ENCODE peak calls at places on chromosomes 3 and 15, in nine cellular contexts. One of them, this sample, is unnamed.

GRCh38 chr15:99703603-99704443 is 29.4 kb downstream of the LYSMD4 start:
- DNase-seq in GM10248: peak
- DNase-seq in dorsolateral prefrontal cortex: no peak
- DNase-seq in NCI-H2029: peak
- DNase-seq in T-helper 17 cell: no peak
- DNase-seq in GDM1: no peak
- DNase-seq in NAMALWA: peak
- DNase-seq in naive thymus-derived CD8-positive, alpha-beta T cell: no peak
- DNase-seq in activated CD4-positive, alpha-beta T cell treated with anti-CD3 and anti-CD28 coated beads, Interleukin-2, amount 10 ng/mL, durations not matched to agents 7 days and 5 days: peak
- DNase-seq in this sample: no peak

GRCh38 chr3:138947303-138948121 is 495 bp downstream of the FOXL2NB start:
- DNase-seq in NCI-H2029: no peak
- DNase-seq in GDM1: no peak
- DNase-seq in NAMALWA: no peak
- DNase-seq in T-helper 17 cell: no peak
- DNase-seq in activated CD4-positive, alpha-beta T cell treated with anti-CD3 and anti-CD28 coated beads, Interleukin-2, amount 10 ng/mL, durations not matched to agents 7 days and 5 days: no peak
- DNase-seq in dorsolateral prefrontal cortex: no peak
- DNase-seq in naive thymus-derived CD8-positive, alpha-beta T cell: no peak
- DNase-seq in GM10248: no peak
- DNase-seq in this sample: no peak

GRCh38 chr3:48088056-48088748 is 72.0 kb upstream of the MAP4 start:
- DNase-seq in dorsolateral prefrontal cortex: no peak
- DNase-seq in NAMALWA: no peak
- DNase-seq in GDM1: no peak
- DNase-seq in naive thymus-derived CD8-positive, alpha-beta T cell: no peak
- DNase-seq in NCI-H2029: peak
- DNase-seq in activated CD4-positive, alpha-beta T cell treated with anti-CD3 and anti-CD28 coated beads, Interleukin-2, amount 10 ng/mL, durations not matched to agents 7 days and 5 days: no peak
- DNase-seq in T-helper 17 cell: no peak
- DNase-seq in GM10248: no peak
- DNase-seq in this sample: no peak

GRCh38 chr3:57544181-57545125 is at the start of gene DNAH12:
- DNase-seq in GM10248: peak
- DNase-seq in activated CD4-positive, alpha-beta T cell treated with anti-CD3 and anti-CD28 coated beads, Interleukin-2, amount 10 ng/mL, durations not matched to agents 7 days and 5 days: peak
- DNase-seq in naive thymus-derived CD8-positive, alpha-beta T cell: peak
- DNase-seq in T-helper 17 cell: no peak
- DNase-seq in GDM1: no peak
- DNase-seq in NCI-H2029: peak
- DNase-seq in dorsolateral prefrontal cortex: peak
- DNase-seq in NAMALWA: peak
- DNase-seq in this sample: no peak

GRCh38 chr3:116443096-116443793 is 2.0 kb downstream of the LSAMP start:
- DNase-seq in activated CD4-positive, alpha-beta T cell treated with anti-CD3 and anti-CD28 coated beads, Interleukin-2, amount 10 ng/mL, durations not matched to agents 7 days and 5 days: no peak
- DNase-seq in naive thymus-derived CD8-positive, alpha-beta T cell: no peak
- DNase-seq in GDM1: no peak
- DNase-seq in GM10248: no peak
- DNase-seq in T-helper 17 cell: no peak
- DNase-seq in NAMALWA: no peak
- DNase-seq in dorsolateral prefrontal cortex: no peak
- DNase-seq in NCI-H2029: no peak
- DNase-seq in this sample: no peak

GRCh38 chr15:31278056-31278445 is 48.6 kb upstream of the KLF13 start:
- DNase-seq in NCI-H2029: no peak
- DNase-seq in NAMALWA: no peak
- DNase-seq in naive thymus-derived CD8-positive, alpha-beta T cell: no peak
- DNase-seq in dorsolateral prefrontal cortex: no peak
- DNase-seq in T-helper 17 cell: no peak
- DNase-seq in activated CD4-positive, alpha-beta T cell treated with anti-CD3 and anti-CD28 coated beads, Interleukin-2, amount 10 ng/mL, durations not matched to agents 7 days and 5 days: peak
- DNase-seq in GDM1: no peak
- DNase-seq in GM10248: peak
- DNase-seq in this sample: no peak

GRCh38 chr15:50134524-50135024 is 15.5 kb upstream of the ATP8B4 start:
- DNase-seq in GDM1: peak
- DNase-seq in NAMALWA: no peak
- DNase-seq in dorsolateral prefrontal cortex: no peak
- DNase-seq in NCI-H2029: no peak
- DNase-seq in T-helper 17 cell: no peak
- DNase-seq in activated CD4-positive, alpha-beta T cell treated with anti-CD3 and anti-CD28 coated beads, Interleukin-2, amount 10 ng/mL, durations not matched to agents 7 days and 5 days: no peak
- DNase-seq in GM10248: no peak
- DNase-seq in naive thymus-derived CD8-positive, alpha-beta T cell: no peak
- DNase-seq in this sample: no peak

GRCh38 chr15:58407366-58407765 is 24.4 kb upstream of the LIPC start:
- DNase-seq in naive thymus-derived CD8-positive, alpha-beta T cell: no peak
- DNase-seq in T-helper 17 cell: no peak
- DNase-seq in GDM1: no peak
- DNase-seq in GM10248: no peak
- DNase-seq in activated CD4-positive, alpha-beta T cell treated with anti-CD3 and anti-CD28 coated beads, Interleukin-2, amount 10 ng/mL, durations not matched to agents 7 days and 5 days: no peak
- DNase-seq in NAMALWA: no peak
- DNase-seq in dorsolateral prefrontal cortex: peak
- DNase-seq in NCI-H2029: no peak
- DNase-seq in this sample: no peak

GRCh38 chr15:85019815-85020590 is 38.3 kb downstream of the PDE8A start:
- DNase-seq in activated CD4-positive, alpha-beta T cell treated with anti-CD3 and anti-CD28 coated beads, Interleukin-2, amount 10 ng/mL, durations not matched to agents 7 days and 5 days: no peak
- DNase-seq in NAMALWA: no peak
- DNase-seq in NCI-H2029: no peak
- DNase-seq in GDM1: no peak
- DNase-seq in GM10248: no peak
- DNase-seq in T-helper 17 cell: no peak
- DNase-seq in dorsolateral prefrontal cortex: no peak
- DNase-seq in naive thymus-derived CD8-positive, alpha-beta T cell: no peak
- DNase-seq in this sample: peak

GRCh38 chr3:52633786-52634185 is 51.9 kb downstream of the PBRM1 start:
- DNase-seq in T-helper 17 cell: no peak
- DNase-seq in activated CD4-positive, alpha-beta T cell treated with anti-CD3 and anti-CD28 coated beads, Interleukin-2, amount 10 ng/mL, durations not matched to agents 7 days and 5 days: no peak
- DNase-seq in NAMALWA: no peak
- DNase-seq in dorsolateral prefrontal cortex: no peak
- DNase-seq in NCI-H2029: no peak
- DNase-seq in GDM1: no peak
- DNase-seq in GM10248: no peak
- DNase-seq in naive thymus-derived CD8-positive, alpha-beta T cell: no peak
- DNase-seq in this sample: no peak

GRCh38 chr3:37852771-37853170 is 8.9 kb upstream of the CTDSPL start:
- DNase-seq in NAMALWA: no peak
- DNase-seq in naive thymus-derived CD8-positive, alpha-beta T cell: no peak
- DNase-seq in T-helper 17 cell: no peak
- DNase-seq in dorsolateral prefrontal cortex: no peak
- DNase-seq in NCI-H2029: no peak
- DNase-seq in GM10248: no peak
- DNase-seq in activated CD4-positive, alpha-beta T cell treated with anti-CD3 and anti-CD28 coated beads, Interleukin-2, amount 10 ng/mL, durations not matched to agents 7 days and 5 days: no peak
- DNase-seq in GDM1: no peak
- DNase-seq in this sample: no peak

GRCh38 chr3:98482717-98483482 is 14.6 kb upstream of the OR5K2 start:
- DNase-seq in GDM1: no peak
- DNase-seq in naive thymus-derived CD8-positive, alpha-beta T cell: no peak
- DNase-seq in activated CD4-positive, alpha-beta T cell treated with anti-CD3 and anti-CD28 coated beads, Interleukin-2, amount 10 ng/mL, durations not matched to agents 7 days and 5 days: no peak
- DNase-seq in T-helper 17 cell: no peak
- DNase-seq in NCI-H2029: no peak
- DNase-seq in NAMALWA: peak
- DNase-seq in GM10248: no peak
- DNase-seq in dorsolateral prefrontal cortex: no peak
- DNase-seq in this sample: no peak

GRCh38 chr15:60557157-60557556 is 78.2 kb upstream of the ICE2 start:
- DNase-seq in activated CD4-positive, alpha-beta T cell treated with anti-CD3 and anti-CD28 coated beads, Interleukin-2, amount 10 ng/mL, durations not matched to agents 7 days and 5 days: peak
- DNase-seq in NAMALWA: no peak
- DNase-seq in naive thymus-derived CD8-positive, alpha-beta T cell: peak
- DNase-seq in NCI-H2029: no peak
- DNase-seq in T-helper 17 cell: no peak
- DNase-seq in GDM1: no peak
- DNase-seq in GM10248: no peak
- DNase-seq in dorsolateral prefrontal cortex: no peak
- DNase-seq in this sample: no peak

GRCh38 chr3:4977001-4977888 is 2.0 kb upstream of the BHLHE40 start:
- DNase-seq in GDM1: no peak
- DNase-seq in dorsolateral prefrontal cortex: peak
- DNase-seq in GM10248: peak
- DNase-seq in activated CD4-positive, alpha-beta T cell treated with anti-CD3 and anti-CD28 coated beads, Interleukin-2, amount 10 ng/mL, durations not matched to agents 7 days and 5 days: peak
- DNase-seq in T-helper 17 cell: no peak
- DNase-seq in NAMALWA: peak
- DNase-seq in naive thymus-derived CD8-positive, alpha-beta T cell: peak
- DNase-seq in NCI-H2029: no peak
- DNase-seq in this sample: peak

GRCh38 chr3:15055019-15055557 is 10.0 kb downstream of the MRPS25 start:
- DNase-seq in T-helper 17 cell: no peak
- DNase-seq in NCI-H2029: no peak
- DNase-seq in GM10248: peak
- DNase-seq in NAMALWA: no peak
- DNase-seq in GDM1: no peak
- DNase-seq in dorsolateral prefrontal cortex: no peak
- DNase-seq in activated CD4-positive, alpha-beta T cell treated with anti-CD3 and anti-CD28 coated beads, Interleukin-2, amount 10 ng/mL, durations not matched to agents 7 days and 5 days: peak
- DNase-seq in naive thymus-derived CD8-positive, alpha-beta T cell: no peak
- DNase-seq in this sample: peak

GRCh38 chr15:73771380-73772095 is 18.4 kb upstream of the INSYN1 start:
- DNase-seq in NCI-H2029: no peak
- DNase-seq in GDM1: no peak
- DNase-seq in NAMALWA: no peak
- DNase-seq in GM10248: no peak
- DNase-seq in activated CD4-positive, alpha-beta T cell treated with anti-CD3 and anti-CD28 coated beads, Interleukin-2, amount 10 ng/mL, durations not matched to agents 7 days and 5 days: no peak
- DNase-seq in dorsolateral prefrontal cortex: no peak
- DNase-seq in naive thymus-derived CD8-positive, alpha-beta T cell: no peak
- DNase-seq in T-helper 17 cell: no peak
- DNase-seq in this sample: no peak

GRCh38 chr3:186109897-186110803 is 1.3 kb upstream of the ETV5 start:
- DNase-seq in NCI-H2029: no peak
- DNase-seq in dorsolateral prefrontal cortex: peak
- DNase-seq in naive thymus-derived CD8-positive, alpha-beta T cell: no peak
- DNase-seq in GDM1: no peak
- DNase-seq in NAMALWA: no peak
- DNase-seq in activated CD4-positive, alpha-beta T cell treated with anti-CD3 and anti-CD28 coated beads, Interleukin-2, amount 10 ng/mL, durations not matched to agents 7 days and 5 days: no peak
- DNase-seq in T-helper 17 cell: no peak
- DNase-seq in GM10248: no peak
- DNase-seq in this sample: no peak

GRCh38 chr15:83319771-83320170 is 35.3 kb upstream of the BNC1 start:
- DNase-seq in T-helper 17 cell: no peak
- DNase-seq in dorsolateral prefrontal cortex: no peak
- DNase-seq in GDM1: no peak
- DNase-seq in naive thymus-derived CD8-positive, alpha-beta T cell: no peak
- DNase-seq in GM10248: no peak
- DNase-seq in activated CD4-positive, alpha-beta T cell treated with anti-CD3 and anti-CD28 coated beads, Interleukin-2, amount 10 ng/mL, durations not matched to agents 7 days and 5 days: no peak
- DNase-seq in NAMALWA: no peak
- DNase-seq in NCI-H2029: no peak
- DNase-seq in this sample: no peak

GRCh38 chr15:55530861-55531313 is 22.9 kb upstream of the DNAAF4 start:
- DNase-seq in GM10248: no peak
- DNase-seq in activated CD4-positive, alpha-beta T cell treated with anti-CD3 and anti-CD28 coated beads, Interleukin-2, amount 10 ng/mL, durations not matched to agents 7 days and 5 days: no peak
- DNase-seq in naive thymus-derived CD8-positive, alpha-beta T cell: no peak
- DNase-seq in NCI-H2029: no peak
- DNase-seq in NAMALWA: peak
- DNase-seq in dorsolateral prefrontal cortex: no peak
- DNase-seq in T-helper 17 cell: no peak
- DNase-seq in GDM1: no peak
- DNase-seq in this sample: no peak

This sample was measured in GM12878.